ENCODE peak calls at places on chromosomes 11 and 22, in eight cellular contexts. J, O, K, S, Y, I, E and G are unnamed samples.

GRCh38 chr11:68749501-68750196 is 1.7 kb downstream of the TESMIN start:
- DNase-seq in J (no peak), O (no peak), K (no peak), S (no peak), Y (no peak), I (no peak), E (peak; percentile 56), G (no peak)

GRCh38 chr22:11629661-11630385 is 3898.2 kb upstream of the OR11H1 start:
- DNase-seq in J (no peak), O (no peak), K (no peak), S (no peak), Y (no peak), I (no peak), E (no peak), G (no peak)

GRCh38 chr11:2131371-2132228 is 7.6 kb downstream of the IGF2 start:
- DNase-seq in J (no peak), O (no peak), K (no peak), S (no peak), Y (no peak), I (no peak), E (no peak), G (no peak)

GRCh38 chr11:9761441-9761945 is 97.6 kb downstream of the SWAP70 start:
- DNase-seq in J (no peak), O (no peak), K (no peak), S (no peak), Y (no peak), I (no peak), E (no peak), G (no peak)

GRCh38 chr22:20782083-20782482 is 8.2 kb downstream of the SERPIND1 start:
- DNase-seq in J (no peak), O (no peak), K (no peak), S (no peak), Y (no peak), I (no peak), E (no peak), G (no peak)

GRCh38 chr11:9530901-9531625 is 42.4 kb upstream of the WEE1 start:
- DNase-seq in J (no peak), O (no peak), K (no peak), S (no peak), Y (no peak), I (no peak), E (no peak), G (no peak)

GRCh38 chr11:109267293-109268095 is 154.5 kb upstream of the C11orf87 start:
- DNase-seq in J (no peak), O (no peak), K (no peak), S (no peak), Y (no peak), I (no peak), E (no peak), G (no peak)

GRCh38 chr11:78465169-78465942 is 47.7 kb upstream of the GAB2 start:
- DNase-seq in J (no peak), O (no peak), K (no peak), S (no peak), Y (no peak), I (no peak), E (no peak), G (no peak)

GRCh38 chr11:67662142-67662805 is 11.7 kb upstream of the ACY3 start:
- DNase-seq in J (no peak), O (no peak), K (no peak), S (no peak), Y (no peak), I (no peak), E (no peak), G (no peak)

GRCh38 chr11:94771390-94771789 is 3.2 kb downstream of the AMOTL1 start:
- DNase-seq in J (no peak), O (no peak), K (no peak), S (no peak), Y (no peak), I (no peak), E (no peak), G (no peak)

GRCh38 chr11:3147257-3147619 is 17.9 kb downstream of the OSBPL5 start:
- DNase-seq in J (no peak), O (no peak), K (no peak), S (no peak), Y (no peak), I (no peak), E (no peak), G (no peak)

GRCh38 chr11:69567951-69568808 is 72.8 kb upstream of the CCND1 start:
- DNase-seq in J (no peak), O (no peak), K (peak; percentile 67), S (no peak), Y (no peak), I (no peak), E (no peak), G (no peak)

GRCh38 chr11:5639953-5640352 is 15.2 kb downstream of the TRIM34 start:
- DNase-seq in J (no peak), O (no peak), K (no peak), S (no peak), Y (no peak), I (no peak), E (no peak), G (no peak)

GRCh38 chr22:18114495-18114894 is 3.9 kb downstream of the TUBA8 start:
- DNase-seq in J (no peak), O (no peak), K (no peak), S (no peak), Y (no peak), I (no peak), E (no peak), G (no peak)